ENCODE peak calls at places on chromosomes 12 and 14, in six cellular contexts. I, B, K, E, V and H are unnamed samples.

GRCh38 chr12:52956987-52957386 is 8.1 kb downstream of the KRT18 start:
- DNase-seq in B (no peak), K (no peak), V (peak), I (no peak), E (no peak), H (no peak)

GRCh38 chr14:50714452-50715073 is 46.5 kb upstream of the SAV1 start:
- DNase-seq in E (no peak), K (no peak), V (peak), I (no peak), B (peak), H (no peak)

GRCh38 chr12:119843100-119843499 is 34.0 kb downstream of the CIT start:
- DNase-seq in B (no peak), E (no peak), I (no peak), K (no peak), V (no peak), H (no peak)

GRCh38 chr12:132322206-132323132 is 6.9 kb downstream of the GALNT9 start:
- DNase-seq in K (no peak), B (no peak), V (no peak), E (no peak), I (no peak), H (no peak)

GRCh38 chr14:91858536-91859275 is 8.6 kb downstream of the TC2N start:
- DNase-seq in I (no peak), E (no peak), B (no peak), K (no peak), V (peak), H (no peak)

GRCh38 chr12:78146365-78146772 is 315.7 kb downstream of the NAV3 start:
- DNase-seq in K (no peak), V (peak), E (no peak), I (no peak), B (no peak), H (no peak)

GRCh38 chr14:100719976-100720520 is 6.6 kb upstream of the DLK1 start:
- DNase-seq in E (no peak), B (no peak), I (no peak), V (no peak), K (no peak), H (no peak)

GRCh38 chr14:101972126-101972785 is 7.9 kb downstream of the DYNC1H1 start:
- DNase-seq in V (peak), E (peak), B (peak), I (peak), K (peak), H (peak)

GRCh38 chr12:57754411-57755193 is at the start of gene MARCHF9:
- DNase-seq in I (no peak), K (peak), V (peak), B (peak), E (peak), H (peak)

GRCh38 chr12:115866909-115867525 is 410.5 kb downstream of the MED13L start:
- DNase-seq in E (no peak), V (peak), K (no peak), I (no peak), B (no peak), H (no peak)

GRCh38 chr14:90381999-90382451 is 14.8 kb upstream of the CALM1 start:
- DNase-seq in K (peak), V (no peak), E (peak), I (peak), B (peak), H (peak)

GRCh38 chr14:100386121-100386520 is 63.0 kb downstream of the SLC25A47 start:
- DNase-seq in E (no peak), I (no peak), K (no peak), V (no peak), B (no peak), H (no peak)

GRCh38 chr12:5329118-5329517 is 102.8 kb upstream of the NTF3 start:
- DNase-seq in K (no peak), V (no peak), B (no peak), I (no peak), E (no peak), H (no peak)
- TF ChIP-seq CTCF in K (no peak), V (no peak), B (no peak), I (no peak), E (no peak), H (no peak)

DNA sequence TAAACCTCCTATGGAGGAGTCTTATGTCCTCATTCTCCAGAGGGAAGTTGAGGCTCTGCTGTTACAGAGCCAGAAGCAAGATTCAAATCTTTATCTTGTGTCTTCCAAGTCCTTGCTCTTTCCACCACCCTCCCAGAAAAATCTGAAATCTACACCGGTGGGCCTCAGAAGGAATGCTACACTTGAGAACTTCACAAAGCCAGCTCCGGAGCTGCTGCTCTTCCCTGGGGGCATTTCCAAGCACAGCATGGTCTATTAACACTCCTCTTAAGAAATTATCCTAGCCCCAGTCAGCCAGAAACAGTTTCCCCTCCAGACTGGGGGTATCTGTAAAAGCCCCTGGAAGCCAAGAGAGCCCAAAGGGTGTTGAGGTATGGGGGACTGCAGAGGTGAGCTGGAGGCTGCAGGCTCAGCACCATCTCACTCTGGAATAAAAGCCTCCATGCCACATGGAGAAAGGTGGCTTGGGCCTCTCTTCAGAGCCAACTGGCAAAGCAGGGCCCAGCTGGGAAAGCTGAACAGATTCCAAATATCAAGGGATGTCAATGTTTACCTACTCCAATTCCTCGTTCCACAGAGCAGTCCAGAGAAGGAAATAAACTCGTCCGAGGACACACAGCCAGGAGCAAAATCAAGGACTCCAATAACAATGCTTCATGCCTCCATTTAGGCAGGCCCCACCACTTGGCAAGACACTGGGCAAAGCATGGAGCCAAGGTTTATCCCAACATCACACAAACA is 36.1 kb upstream of the PNMA1 start:
- DNase-seq in V (no peak), K (no peak), B (peak), E (no peak), I (no peak), H (peak)
- TF ChIP-seq POLR2A in V (no peak), K (no peak), B (no peak), E (no peak), I (no peak), H (no peak)

DNA sequence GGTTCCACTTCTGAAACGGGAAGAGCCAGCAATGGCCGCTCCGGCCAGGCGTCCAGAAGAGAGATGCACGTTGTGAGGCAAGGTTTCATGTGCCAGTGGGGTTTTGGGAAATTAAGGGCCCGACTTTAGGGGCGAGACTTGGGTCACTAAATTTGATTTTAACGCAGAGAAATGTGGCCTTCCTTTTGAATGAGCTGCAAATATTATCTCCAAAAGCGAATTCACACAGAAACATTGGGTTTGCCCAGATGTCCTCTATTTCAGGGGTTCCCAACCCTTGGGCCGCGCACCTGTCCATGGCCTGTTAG is 2.3 kb upstream of the RNASE4 start:
- DNase-seq in V (no peak), B (no peak), K (no peak), E (no peak), I (no peak), H (no peak)
- TF ChIP-seq CTCF in V (no peak), B (no peak), K (peak), E (no peak), I (no peak), H (no peak)

DNA sequence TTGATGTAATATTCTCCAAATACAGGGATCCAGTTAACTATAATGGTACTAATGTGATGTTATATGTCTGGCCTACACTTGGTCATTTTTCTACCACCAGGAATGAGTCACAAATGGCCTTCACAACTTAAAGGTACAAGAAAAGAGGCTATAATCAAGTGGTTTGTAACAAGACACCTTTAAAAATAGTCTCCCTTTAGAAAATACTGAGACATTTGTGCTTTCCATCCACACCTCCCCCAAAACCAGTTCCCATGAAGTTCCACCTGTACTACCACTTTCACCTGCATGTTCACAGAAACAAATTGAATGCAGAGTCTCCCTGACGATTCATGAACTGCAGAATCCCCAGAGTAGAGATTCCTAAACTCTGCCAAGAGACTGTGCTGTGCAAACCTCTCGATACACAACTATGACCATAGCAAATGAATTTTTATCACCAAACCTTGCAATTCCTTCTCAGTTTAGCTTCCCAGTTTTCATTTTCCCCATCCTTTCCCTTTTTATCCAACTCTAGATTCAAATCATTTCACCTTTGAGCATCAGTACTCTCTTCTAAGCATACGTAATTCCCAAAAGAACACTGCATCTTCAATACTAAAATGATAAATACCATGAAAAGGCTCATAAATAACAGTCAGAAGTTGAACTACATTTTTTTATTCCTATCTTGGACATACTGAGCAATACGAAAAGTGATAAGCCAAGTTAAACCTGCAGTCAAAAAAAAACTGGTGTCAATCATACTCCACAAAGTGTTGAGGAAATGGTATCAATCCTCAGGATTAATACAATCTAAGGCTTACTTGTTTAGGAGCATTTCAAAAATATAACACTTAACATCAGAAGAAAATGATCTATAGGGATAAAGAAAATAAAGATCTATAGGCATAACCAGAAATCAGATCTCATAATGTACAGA is 5.8 kb downstream of the BTG1 start:
- DNase-seq in E (no peak), B (no peak), V (no peak), K (no peak), I (no peak), H (no peak)
- TF ChIP-seq POLR2A in E (no peak), B (no peak), V (no peak), K (no peak), I (no peak), H (no peak)

GRCh38 chr12:112170376-112170775 is 45.0 kb downstream of the TRAFD1 start:
- DNase-seq in K (no peak), E (no peak), B (no peak), V (peak), I (no peak), H (no peak)
- TF ChIP-seq CTCF in K (peak), E (peak), B (no peak), V (peak), I (peak), H (peak)